ENCODE peak calls at places on chromosomes 6 and 20, in ten cellular contexts. K is Panc1; F is NCI-H1092 treated with DMSO at 0.1 percent for 48 hours; Y is endothelial cell of umbilical vein; C is stimulated activated CD8-positive, alpha-beta memory T cell treated with anti-CD3 and anti-CD28 coated beads, Interleukin-12 subunit alpha, Interleukin-12 subunit beta, amount 100 ng/mL, for 1 hour; P is Calu3; G is HCT116; E is cardiac muscle cell; L is NCI-H1694; V is kidney. U is an unnamed sample.

GRCh38 chr6:142929751-142930358 is 15.1 kb downstream of the HIVEP2 start:
- DNase-seq in G (no peak), Y (no peak), E (no peak), C (no peak), F (no peak), K (no peak), L (no peak), P (no peak), V (no peak), U (no peak)

GRCh38 chr6:151765444-151765886 is 42.0 kb upstream of the ESR1 start:
- DNase-seq in Y (peak), P (peak), V (no peak), L (peak), G (peak), E (peak), F (peak), C (no peak), K (peak), U (peak)

GRCh38 chr20:10079964-10080363 is 45.2 kb downstream of the ANKEF1 start:
- DNase-seq in K (no peak), Y (no peak), L (no peak), V (no peak), F (no peak), E (no peak), P (no peak), G (no peak), C (no peak), U (no peak)

GRCh38 chr6:29813809-29814208 is 13.8 kb upstream of the HLA-G start:
- DNase-seq in P (peak), F (no peak), G (peak), C (no peak), E (no peak), K (no peak), Y (no peak), L (no peak), V (no peak), U (no peak)

GRCh38 chr20:53752971-53753879 is 159.6 kb upstream of the ZNF217 start:
- DNase-seq in G (no peak), V (no peak), E (no peak), K (peak), L (no peak), C (no peak), F (no peak), P (peak), Y (no peak), U (no peak)

GRCh38 chr6:157061770-157062594 is 261.3 kb downstream of the TMEM242 start:
- DNase-seq in E (no peak), F (no peak), V (no peak), G (no peak), K (no peak), Y (no peak), P (no peak), L (no peak), C (no peak), U (no peak)

GRCh38 chr6:11277275-11278206 is 45.1 kb upstream of the NEDD9 start:
- DNase-seq in C (no peak), G (no peak), K (no peak), V (no peak), F (no peak), P (peak), E (peak), L (no peak), Y (peak), U (peak)

GRCh38 chr6:54267798-54268197 is 40.4 kb upstream of the TINAG start:
- DNase-seq in K (no peak), V (no peak), G (peak), P (peak), Y (peak), F (no peak), C (no peak), E (peak), L (peak), U (no peak)

GRCh38 chr6:113622254-113622653 is 234.9 kb upstream of the MARCKS start:
- DNase-seq in C (no peak), K (no peak), E (no peak), V (no peak), P (no peak), F (no peak), L (no peak), G (no peak), Y (no peak), U (no peak)

GRCh38 chr20:10985536-10985935 is 311.7 kb upstream of the JAG1 start:
- DNase-seq in F (no peak), L (no peak), P (no peak), K (no peak), C (no peak), Y (peak), G (no peak), V (no peak), E (no peak), U (no peak)

GRCh38 chr20:50191566-50192363 is 1.1 kb downstream of the CEBPB start:
- DNase-seq in G (no peak), V (peak), E (peak), F (peak), K (no peak), Y (peak), C (peak), P (peak), L (no peak), U (no peak)

GRCh38 chr6:14450133-14451040 is 332.8 kb downstream of the CD83 start:
- DNase-seq in K (no peak), C (no peak), V (no peak), G (no peak), Y (no peak), P (no peak), F (no peak), L (peak), E (no peak), U (no peak)

GRCh38 chr6:35148167-35148741 is 7.1 kb upstream of the TCP11 start:
- DNase-seq in K (no peak), C (no peak), V (no peak), F (no peak), P (no peak), E (peak), L (no peak), Y (peak), G (no peak), U (no peak)

GRCh38 chr6:138287144-138287955 is 69.1 kb upstream of the PBOV1 start:
- DNase-seq in K (peak), V (no peak), C (peak), L (peak), P (peak), F (peak), E (peak), G (peak), Y (peak), U (no peak)

GRCh38 chr6:2958331-2958711 is 13.0 kb downstream of the SERPINB6 start:
- DNase-seq in V (no peak), E (no peak), G (no peak), F (no peak), L (no peak), P (no peak), K (no peak), Y (no peak), C (no peak), U (no peak)